ENCODE peak calls at places on chromosomes 13 and 19, in six cellular contexts. Q is esophagus squamous epithelium, V is iPS DF 6.9, H is substantia nigra, A is spleen, D is ascending aorta. R is an unnamed sample.

GRCh38 chr13:113544896-113545295 is 39.7 kb upstream of the TFDP1 start:
- DNase-seq in V (no peak), A (peak; percentile 47), D (peak; percentile 53), H (no peak), Q (no peak), R (no peak)

GRCh38 chr13:37918116-37919100 is 48.8 kb upstream of the TRPC4 start:
- DNase-seq in V (no peak), H (no peak), D (no peak), Q (no peak), A (no peak), R (no peak)

GRCh38 chr13:42039946-42040729 is 8.3 kb upstream of the DGKH start:
- DNase-seq in V (no peak), D (peak; percentile 95), A (peak; percentile 96), Q (peak; percentile 48), H (peak; percentile 86), R (peak; percentile 84)

GRCh38 chr19:10766049-10766623 is 48.3 kb downstream of the DNM2 start:
- DNase-seq in A (no peak), V (no peak), Q (no peak), D (no peak), H (no peak), R (no peak)

GRCh38 chr13:42211704-42212103 is 60.2 kb upstream of the AKAP11 start:
- DNase-seq in V (no peak), A (no peak), Q (no peak), H (no peak), D (no peak), R (no peak)

GRCh38 chr19:7908742-7909461 is 5.2 kb downstream of the MAP2K7 start:
- DNase-seq in H (no peak), Q (no peak), A (peak; percentile 76), V (no peak), D (no peak), R (no peak)

GRCh38 chr13:64505511-64505910 is 2724.6 kb downstream of the PCDH9 start:
- DNase-seq in A (no peak), Q (no peak), V (no peak), D (no peak), H (no peak), R (no peak)

GRCh38 chr19:30664358-30665058 is 292.3 kb downstream of the ZNF536 start:
- DNase-seq in H (peak; percentile 51), V (no peak), Q (no peak), D (peak; percentile 54), A (peak; percentile 46), R (no peak)

GRCh38 chr13:111632906-111633305 is 312.5 kb downstream of the TEX29 start:
- DNase-seq in D (no peak), Q (no peak), V (peak; percentile 48), A (no peak), H (no peak), R (no peak)

GRCh38 chr13:111114362-111115050 is 604 bp upstream of the ARHGEF7 start:
- DNase-seq in D (peak; percentile 89), Q (no peak), H (no peak), A (peak; percentile 76), V (no peak), R (no peak)

GRCh38 chr13:109385161-109385560 is 401.2 kb downstream of the IRS2 start:
- DNase-seq in A (no peak), D (no peak), V (no peak), H (no peak), Q (no peak), R (no peak)

GRCh38 chr13:100100115-100100879 is 11.4 kb downstream of the PCCA start:
- DNase-seq in D (no peak), V (no peak), Q (no peak), H (no peak), A (no peak), R (peak; percentile 48)

GRCh38 chr13:69319659-69320058 is 788.0 kb upstream of the ATXN8OS start:
- DNase-seq in A (no peak), V (no peak), D (no peak), Q (no peak), H (no peak), R (no peak)

GRCh38 chr13:114110091-114110829 is 22.2 kb downstream of the RASA3 start:
- DNase-seq in Q (no peak), V (no peak), H (no peak), A (peak; percentile 93), D (peak; percentile 69), R (peak; percentile 50)

GRCh38 chr13:59842507-59842906 is 321.2 kb downstream of the DIAPH3 start:
- DNase-seq in D (no peak), V (no peak), A (no peak), Q (no peak), H (no peak), R (no peak)
- H3K27ac ChIP-seq in D (no peak overlapping the region), V (no peak overlapping the region), A (no peak overlapping the region), Q (no peak overlapping the region), H (no peak overlapping the region), R (no peak overlapping the region)

GRCh38 chr13:27744861-27745260 is 47.4 kb upstream of the GSX1 start:
- DNase-seq in D (no peak), H (peak; percentile 3), Q (no peak), A (no peak), V (no peak), R (no peak)

DNA sequence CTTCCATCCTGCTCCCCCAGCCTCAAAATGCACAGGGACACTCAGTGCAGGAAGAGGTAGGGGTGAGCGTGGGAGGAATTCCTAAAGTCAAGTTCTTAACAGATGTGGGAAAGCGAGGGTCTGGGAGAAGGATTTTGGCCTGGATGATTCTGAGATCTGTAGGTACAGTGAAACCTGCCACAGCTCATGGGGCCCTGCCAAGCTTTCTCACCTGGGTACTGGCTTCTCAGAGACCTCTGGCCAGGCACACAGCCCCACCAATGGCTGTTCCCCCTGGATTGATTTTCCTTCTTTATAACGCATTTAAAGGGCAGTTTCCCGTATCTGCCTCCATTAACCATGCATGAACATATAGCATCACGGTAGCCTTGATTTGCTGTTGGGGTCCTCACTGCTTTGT is 47.0 kb upstream of the GSX1 start:
- DNase-seq in Q (no peak), H (no peak), A (no peak), D (no peak), V (no peak), R (no peak)
- H3K27ac ChIP-seq in Q (no peak overlapping the region), H (no peak overlapping the region), A (no peak overlapping the region), D (no peak overlapping the region), V (no peak overlapping the region), R (no peak overlapping the region)

DNA sequence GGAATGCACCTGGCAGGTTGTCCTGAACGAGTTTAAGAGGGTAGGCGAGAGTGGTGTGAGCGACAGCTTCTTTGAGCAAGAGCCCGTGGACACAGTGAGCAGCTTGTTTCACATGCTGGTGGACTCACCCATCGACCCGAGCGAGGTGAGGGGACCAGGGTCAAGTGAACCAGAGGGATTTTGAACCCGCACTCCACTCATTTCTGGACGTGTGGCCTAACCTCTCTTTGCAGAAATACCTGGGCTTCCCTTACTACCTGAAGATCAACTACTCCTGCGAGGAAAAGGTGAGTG is 1.7 kb downstream of the CATSPERG start:
- DNase-seq in A (no peak), H (no peak), Q (no peak), V (no peak), D (no peak), R (no peak)
- H3K27ac ChIP-seq in A (no peak overlapping the region), H (peak overlapping the region; percentile 97), Q (peak overlapping the region; percentile 100), V (no peak overlapping the region), D (peak overlapping the region; percentile 99), R (peak overlapping the region; percentile 100)

DNA sequence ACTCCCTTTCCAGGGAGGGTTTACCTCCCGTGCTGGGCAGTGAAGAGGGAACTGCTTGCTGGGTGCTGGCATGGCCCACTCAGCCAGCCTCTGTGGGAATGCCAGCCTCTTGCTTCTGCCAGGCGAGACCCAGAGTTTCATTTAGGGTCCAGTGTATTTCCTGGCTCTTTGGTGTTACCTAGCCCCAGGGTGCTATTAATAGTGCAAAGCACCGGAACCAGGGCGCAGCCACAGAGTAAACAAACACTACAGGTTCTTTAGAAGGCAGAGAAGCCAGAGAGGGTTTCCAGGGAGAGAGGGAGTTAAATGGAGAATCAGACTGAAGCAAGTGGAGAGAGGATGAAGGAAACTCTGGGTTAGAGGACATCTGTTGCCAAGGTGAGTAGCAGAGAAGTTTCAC is 74.9 kb upstream of the SPATA13 start:
- DNase-seq in Q (no peak), H (no peak), A (no peak), D (no peak), V (no peak), R (no peak)
- H3K27ac ChIP-seq in Q (no peak overlapping the region), H (no peak overlapping the region), A (no peak overlapping the region), D (no peak overlapping the region), V (no peak overlapping the region), R (no peak overlapping the region)

DNA sequence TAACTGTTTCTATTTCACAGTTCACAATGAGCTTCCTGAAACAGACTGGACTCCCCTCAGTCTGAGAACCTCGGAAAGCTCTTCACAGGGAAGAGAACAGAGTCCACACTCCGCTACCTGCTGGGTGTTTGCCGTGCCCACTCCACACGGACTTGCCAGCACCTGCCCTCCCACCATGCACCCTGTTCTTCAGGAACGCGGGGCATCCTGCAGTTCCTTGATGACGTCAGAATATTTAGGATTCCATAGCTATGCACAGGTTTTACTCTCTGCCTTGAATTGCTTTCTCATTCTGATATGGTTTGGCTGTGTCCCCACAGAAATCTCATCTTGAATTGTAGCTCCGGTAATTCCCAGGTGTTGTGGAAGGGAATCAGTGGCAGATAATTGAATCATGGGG is 74.4 kb upstream of the FARP1 start:
- DNase-seq in V (no peak), D (no peak), Q (no peak), H (no peak), A (no peak), R (no peak)
- H3K27ac ChIP-seq in V (no peak overlapping the region), D (no peak overlapping the region), Q (no peak overlapping the region), H (no peak overlapping the region), A (no peak overlapping the region), R (no peak overlapping the region)

GRCh38 chr19:18263324-18264215 is 10.7 kb downstream of the IQCN start:
- DNase-seq in Q (no peak), A (no peak), H (no peak), V (no peak), D (no peak), R (no peak)
- H3K27ac ChIP-seq in Q (no peak overlapping the region), A (no peak overlapping the region), H (no peak overlapping the region), V (no peak overlapping the region), D (no peak overlapping the region), R (no peak overlapping the region)

DNA sequence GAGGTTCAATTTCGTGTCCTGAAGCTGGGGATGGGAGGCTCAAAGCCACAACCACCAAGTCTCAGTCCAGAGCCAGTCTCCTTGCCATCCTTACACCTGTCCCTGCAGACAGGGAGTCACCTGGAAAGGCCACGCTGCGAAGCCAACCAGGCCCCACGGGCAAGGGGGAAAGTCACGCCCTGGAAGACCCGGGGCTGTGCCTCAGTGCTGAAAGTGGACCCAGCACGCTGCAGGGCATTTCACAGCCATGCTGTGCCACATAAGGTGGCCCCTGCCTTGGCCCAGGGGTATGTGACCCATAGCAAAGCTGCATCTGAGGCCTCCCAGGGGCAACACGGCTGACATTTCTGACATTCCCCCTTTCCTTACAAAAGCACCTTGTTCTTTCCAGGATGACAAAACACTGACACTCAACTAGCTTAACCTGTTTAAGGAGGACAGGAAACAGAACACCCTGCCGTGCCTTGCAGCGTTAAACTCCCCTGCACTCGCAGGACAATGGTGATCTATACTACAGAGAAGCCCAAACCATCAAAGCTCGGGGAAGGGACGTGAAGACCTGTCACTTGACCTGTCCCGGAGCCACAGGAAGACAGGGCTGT is 14.8 kb downstream of the CHERP start:
- DNase-seq in V (no peak), H (no peak), A (no peak), D (no peak), Q (no peak), R (no peak)
- H3K27ac ChIP-seq in V (no peak overlapping the region), H (no peak overlapping the region), A (no peak overlapping the region), D (no peak overlapping the region), Q (peak overlapping the region; percentile 5), R (peak overlapping the region; percentile 73)

GRCh38 chr19:1554968-1555801 is 12.9 kb downstream of the MEX3D start:
- DNase-seq in H (no peak), Q (no peak), V (no peak), A (no peak), D (no peak), R (no peak)
- H3K27ac ChIP-seq in H (no peak overlapping the region), Q (no peak overlapping the region), V (no peak overlapping the region), A (no peak overlapping the region), D (no peak overlapping the region), R (no peak overlapping the region)